ENCODE peak calls at places on chromosome 2, in nine cellular contexts. H is GM12865, W is foreskin fibroblast, K is Calu3, T is WTC11, R is IMR-90, O is astrocyte, L is ovary, J is Panc1. Y is an unnamed sample.
A peak's percentile ranks its signal among the peaks of the same experiment; 100 is the strongest.

GRCh38 chr2:210092791-210093190 is 78.4 kb downstream of the KANSL1L start:
- DNase-seq in H (no peak), W (no peak), K (no peak), T (no peak), R (no peak), O (no peak), L (no peak), J (no peak), Y (no peak)

GRCh38 chr2:75592028-75592427 is 31.3 kb upstream of the EVA1A start:
- DNase-seq in H (peak; percentile 9), W (peak; percentile 87), K (no peak), T (no peak), R (peak; percentile 76), O (peak; percentile 86), L (no peak), J (no peak), Y (peak; percentile 64)

GRCh38 chr2:28335666-28336065 is 57.0 kb upstream of the FOSL2 start:
- DNase-seq in H (no peak), W (no peak), K (no peak), T (no peak), R (no peak), O (no peak), L (peak; percentile 24), J (no peak), Y (no peak)

GRCh38 chr2:228367356-228367755 is 185.9 kb upstream of the SPHKAP start:
- DNase-seq in H (no peak), W (no peak), K (no peak), T (no peak), R (no peak), O (no peak), L (no peak), J (no peak), Y (no peak)

GRCh38 chr2:33437297-33437696 is 39.2 kb upstream of the RASGRP3 start:
- DNase-seq in H (no peak), W (peak; percentile 87), K (no peak), T (no peak), R (peak; percentile 97), O (peak; percentile 99), L (no peak), J (no peak), Y (peak; percentile 94)

GRCh38 chr2:20650412-20650879 is 452 bp downstream of the HS1BP3 start:
- DNase-seq in H (peak; percentile 42), W (no peak), K (peak; percentile 40), T (peak; percentile 37), R (peak; percentile 38), O (no peak), L (no peak), J (no peak), Y (peak; percentile 48)

GRCh38 chr2:15645720-15646385 is 54.2 kb downstream of the DDX1 start:
- DNase-seq in H (no peak), W (no peak), K (no peak), T (no peak), R (no peak), O (no peak), L (no peak), J (no peak), Y (no peak)

GRCh38 chr2:46339676-46340459 is 42.7 kb downstream of the EPAS1 start:
- DNase-seq in H (no peak), W (no peak), K (no peak), T (no peak), R (peak; percentile 73), O (no peak), L (peak; percentile 71), J (no peak), Y (peak; percentile 97)

GRCh38 chr2:43718530-43719124 is 42.4 kb upstream of the C1GALT1C1L start:
- DNase-seq in H (peak; percentile 61), W (no peak), K (no peak), T (no peak), R (no peak), O (no peak), L (no peak), J (no peak), Y (peak; percentile 61)

GRCh38 chr2:49240608-49241007 is 86.3 kb upstream of the FSHR start:
- DNase-seq in H (no peak), W (no peak), K (no peak), T (no peak), R (peak; percentile 33), O (peak; percentile 16), L (no peak), J (no peak), Y (no peak)

GRCh38 chr2:96143231-96143847 is 1.9 kb downstream of the DUSP2 start:
- DNase-seq in H (no peak), W (no peak), K (no peak), T (peak; percentile 10), R (no peak), O (no peak), L (no peak), J (no peak), Y (no peak)

GRCh38 chr2:191631754-191632153 is 46.2 kb upstream of the NABP1 start:
- DNase-seq in H (no peak), W (peak; percentile 79), K (peak; percentile 64), T (no peak), R (peak; percentile 66), O (no peak), L (no peak), J (no peak), Y (peak; percentile 88)

GRCh38 chr2:130332271-130333073 is 10.2 kb upstream of the IMP4 start:
- DNase-seq in H (peak; percentile 79), W (peak; percentile 74), K (peak; percentile 85), T (peak; percentile 83), R (peak; percentile 81), O (peak; percentile 68), L (peak; percentile 90), J (peak; percentile 68), Y (peak; percentile 92)

GRCh38 chr2:241217320-241218031 is 29.0 kb downstream of the ANO7 start:
- DNase-seq in H (peak; percentile 79), W (peak; percentile 53), K (peak; percentile 74), T (peak; percentile 74), R (peak; percentile 72), O (peak; percentile 66), L (peak; percentile 85), J (no peak), Y (peak; percentile 79)

GRCh38 chr2:74762789-74763188 is 71.1 kb upstream of the HK2 start:
- DNase-seq in H (peak; percentile 17), W (no peak), K (no peak), T (no peak), R (no peak), O (no peak), L (no peak), J (no peak), Y (no peak)

GRCh38 chr2:239445771-239446524 is 45.1 kb upstream of the HDAC4 start:
- DNase-seq in H (no peak), W (no peak), K (no peak), T (no peak), R (no peak), O (peak; percentile 22), L (peak; percentile 63), J (no peak), Y (peak; percentile 38)

GRCh38 chr2:124024491-124025348 is at the start of gene CNTNAP5:
- DNase-seq in H (no peak), W (no peak), K (no peak), T (peak; percentile 88), R (no peak), O (peak; percentile 1), L (peak; percentile 38), J (no peak), Y (peak; percentile 4)

GRCh38 chr2:101148777-101149176 is 2.4 kb downstream of the TBC1D8 start:
- DNase-seq in H (no peak), W (no peak), K (no peak), T (no peak), R (no peak), O (no peak), L (no peak), J (no peak), Y (no peak)

GRCh38 chr2:14975401-14975800 is 342.9 kb downstream of the LRATD1 start:
- DNase-seq in H (no peak), W (no peak), K (no peak), T (no peak), R (peak; percentile 9), O (peak; percentile 31), L (no peak), J (no peak), Y (no peak)

GRCh38 chr2:60275958-60276357 is 277.5 kb downstream of the BCL11A start:
- DNase-seq in H (no peak), W (no peak), K (no peak), T (peak; percentile 17), R (no peak), O (no peak), L (no peak), J (no peak), Y (no peak)
- TF ChIP-seq CTCF in H (no peak), W (no peak), K (no peak), T (no peak), R (no peak), O (no peak), L (no peak), J (no peak), Y (no peak)

GRCh38 chr2:235170536-235171510 is 219.0 kb downstream of the SH3BP4 start:
- DNase-seq in H (no peak), W (peak; percentile 57), K (peak; percentile 57), T (peak; percentile 41), R (peak; percentile 60), O (peak; percentile 42), L (no peak), J (no peak), Y (peak; percentile 71)
- TF ChIP-seq CTCF in H (no peak), W (peak; percentile 48), K (no peak), T (no peak), R (peak; percentile 25), O (peak; percentile 32), L (no peak), J (no peak), Y (peak; percentile 42)

GRCh38 chr2:232997749-232998665 is 15.0 kb downstream of the NGEF start:
- DNase-seq in H (no peak), W (no peak), K (no peak), T (no peak), R (no peak), O (no peak), L (no peak), J (no peak), Y (no peak)

GRCh38 chr2:233000886-233001750 is 11.9 kb downstream of the NGEF start:
- DNase-seq in H (no peak), W (no peak), K (no peak), T (no peak), R (no peak), O (no peak), L (peak; percentile 4), J (no peak), Y (no peak)

GRCh38 chr2:232998666-232998985 is 14.4 kb downstream of the NGEF start:
- DNase-seq in H (no peak), W (no peak), K (no peak), T (no peak), R (no peak), O (no peak), L (no peak), J (no peak), Y (no peak)

GRCh38 chr2:233002829-233003657 is 10.0 kb downstream of the NGEF start:
- DNase-seq in H (no peak), W (no peak), K (no peak), T (no peak), R (no peak), O (no peak), L (no peak), J (no peak), Y (no peak)

GRCh38 chr2:232999354-232999753 is 13.7 kb downstream of the NGEF start:
- DNase-seq in H (peak; percentile 9), W (no peak), K (no peak), T (no peak), R (no peak), O (no peak), L (no peak), J (no peak), Y (no peak)
- TF ChIP-seq CTCF in H (no peak), W (no peak), K (no peak), T (no peak), R (no peak), O (no peak), L (no peak), J (no peak), Y (no peak)

GRCh38 chr2:219253753-219254589 is at the start of gene TUBA4A:
- DNase-seq in H (peak; percentile 92), W (peak; percentile 57), K (peak; percentile 87), T (peak; percentile 85), R (peak; percentile 37), O (peak; percentile 18), L (peak; percentile 82), J (no peak), Y (no peak)
- TF ChIP-seq CTCF in H (no peak), W (no peak), K (no peak), T (no peak), R (no peak), O (no peak), L (peak; percentile 31), J (no peak), Y (no peak)

Y was measured in fibroblast of villous mesenchyme.